ENCODE peak calls at places on chromosome 17, in four cellular contexts. J, F, G and H are unnamed samples.
A peak's percentile ranks its signal among the peaks of the same experiment; 100 is the strongest.

GRCh38 chr17:74742978-74743545 is 5.4 kb upstream of the NHERF1 start:
- DNase-seq in J (no peak), F (no peak), G (no peak), H (no peak)

GRCh38 chr17:57419940-57420522 is 163.7 kb downstream of the MSI2 start:
- DNase-seq in J (no peak), F (no peak), G (no peak), H (no peak)

GRCh38 chr17:56834380-56835258 is 668 bp downstream of the DGKE start:
- DNase-seq in J (peak; percentile 59), F (peak; percentile 63), G (peak; percentile 72), H (peak; percentile 79)

GRCh38 chr17:6496636-6497441 is 52.6 kb downstream of the PIMREG start:
- DNase-seq in J (peak; percentile 15), F (no peak), G (no peak), H (no peak)

GRCh38 chr17:72270530-72270929 is 149.7 kb downstream of the SOX9 start:
- DNase-seq in J (peak; percentile 78), F (no peak), G (no peak), H (peak; percentile 72)

GRCh38 chr17:65978881-65979280 is 213.1 kb downstream of the CEP112 start:
- DNase-seq in J (no peak), F (no peak), G (no peak), H (no peak)

GRCh38 chr17:35289222-35289621 is 46.4 kb downstream of the SLFN5 start:
- DNase-seq in J (no peak), F (no peak), G (no peak), H (no peak)

GRCh38 chr17:32824334-32824733 is 52.6 kb downstream of the MYO1D start:
- DNase-seq in J (no peak), F (no peak), G (no peak), H (no peak)

GRCh38 chr17:65312718-65313382 is 175.7 kb downstream of the RGS9 start:
- DNase-seq in J (no peak), F (no peak), G (no peak), H (no peak)

GRCh38 chr17:3007651-3008121 is 55.7 kb downstream of the OR1D5 start:
- DNase-seq in J (no peak), F (no peak), G (no peak), H (no peak)